ENCODE peak calls at places on chromosomes 13 and 19, in five cellular contexts. T is epithelial cell of esophagus, Y is tibial artery, O is heart right ventricle, U is fibroblast of mammary gland. G is an unnamed sample.

GRCh38 chr19:57314146-57314545 is 6.1 kb upstream of the ZNF543 start:
- DNase-seq in T (no peak), O (no peak), U (no peak), Y (no peak), G (no peak)

GRCh38 chr13:107157272-107157671 is 589.3 kb upstream of the ARGLU1 start:
- DNase-seq in Y (no peak), O (no peak), T (no peak), U (peak; percentile 46), G (no peak)

GRCh38 chr19:18290250-18291018 is 9.0 kb upstream of the JUND start:
- DNase-seq in U (no peak), T (no peak), Y (no peak), O (no peak), G (no peak)

GRCh38 chr19:5290336-5291262 is 50.0 kb downstream of the PTPRS start:
- DNase-seq in Y (no peak), O (no peak), T (no peak), U (no peak), G (no peak)

GRCh38 chr13:94218537-94218936 is 260.9 kb downstream of the DCT start:
- DNase-seq in T (no peak), U (no peak), O (no peak), Y (no peak), G (no peak)

GRCh38 chr13:40340368-40341085 is 325.9 kb downstream of the FOXO1 start:
- DNase-seq in U (no peak), O (no peak), T (peak; percentile 18), Y (no peak), G (no peak)

GRCh38 chr19:492091-492531 is 4.2 kb upstream of the MADCAM1 start:
- DNase-seq in Y (no peak), T (no peak), O (no peak), U (no peak), G (no peak)

GRCh38 chr13:24619302-24619701 is 60.9 kb upstream of the ATP12A start:
- DNase-seq in O (no peak), U (no peak), Y (no peak), T (no peak), G (no peak)

GRCh38 chr13:100550433-100550832 is 38.2 kb downstream of the GGACT start:
- DNase-seq in T (no peak), U (peak; percentile 71), O (no peak), Y (no peak), G (no peak)

GRCh38 chr19:6803036-6803404 is 30.5 kb downstream of the VAV1 start:
- DNase-seq in U (no peak), O (no peak), T (no peak), Y (no peak), G (no peak)

GRCh38 chr13:75771818-75772217 is 135.7 kb downstream of the LMO7 start:
- DNase-seq in Y (no peak), T (peak; percentile 86), U (peak; percentile 85), O (no peak), G (no peak)

GRCh38 chr13:74026753-74027152 is 107.5 kb downstream of the KLF12 start:
- DNase-seq in Y (no peak), O (no peak), U (no peak), T (peak; percentile 56), G (no peak)

GRCh38 chr19:42370068-42370520 is 20.0 kb downstream of the CNFN start:
- DNase-seq in Y (no peak), O (no peak), T (no peak), U (no peak), G (no peak)

GRCh38 chr19:676343-677105 is at the start of gene FSTL3:
- DNase-seq in Y (no peak), T (peak; percentile 32), O (peak; percentile 60), U (no peak), G (no peak)

GRCh38 chr13:80840313-80840976 is 499.5 kb upstream of the SPRY2 start:
- DNase-seq in U (peak; percentile 99), T (peak; percentile 1), O (no peak), Y (peak; percentile 30), G (no peak)

GRCh38 chr13:112510002-112510780 is 77.8 kb downstream of the TUBGCP3 start:
- DNase-seq in U (peak; percentile 70), Y (no peak), T (peak; percentile 68), O (no peak), G (peak; percentile 46)

GRCh38 chr19:9848060-9848459 is 12.9 kb downstream of the PIN1 start:
- DNase-seq in T (no peak), U (no peak), O (no peak), Y (no peak), G (no peak)

GRCh38 chr19:6234527-6234926 is 45.2 kb downstream of the MLLT1 start:
- DNase-seq in T (no peak), Y (no peak), U (no peak), O (no peak), G (no peak)

GRCh38 chr13:21074601-21075302 is 13.4 kb upstream of the LATS2 start:
- DNase-seq in U (peak; percentile 46), O (no peak), Y (no peak), T (no peak), G (no peak)

GRCh38 chr19:35389192-35389861 is 18.5 kb downstream of the GPR42 start:
- DNase-seq in U (no peak), T (peak; percentile 4), Y (no peak), O (no peak), G (no peak)

GRCh38 chr19:46297700-46298476 is 1.0 kb downstream of the HIF3A start:
- DNase-seq in O (peak; percentile 89), Y (peak; percentile 91), T (no peak), U (peak; percentile 54), G (peak; percentile 71)
- TF ChIP-seq CTCF in O (peak; percentile 55), Y (peak; percentile 25), T (no peak), U (no peak), G (no peak)

DNA sequence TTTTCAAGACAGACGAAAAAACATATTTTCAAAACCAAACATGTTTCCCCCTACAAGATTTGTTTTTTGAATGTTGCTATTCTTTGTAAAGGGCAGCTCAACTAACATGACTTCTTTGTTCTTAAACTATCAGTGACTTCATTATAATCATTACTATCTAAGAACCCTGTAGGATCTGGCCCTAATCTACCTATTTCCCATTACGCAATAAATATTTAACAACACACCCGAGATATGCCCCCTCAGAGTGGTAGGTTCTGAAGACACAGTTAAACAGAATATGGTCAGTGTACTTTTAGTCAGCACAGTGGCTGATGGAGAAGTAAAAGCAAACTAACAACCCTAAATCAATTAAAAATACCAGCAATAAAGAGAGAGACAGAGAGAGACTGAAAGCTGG is 186.9 kb downstream of the DIAPH3 start:
- DNase-seq in T (no peak), O (no peak), U (no peak), Y (no peak), G (no peak)
- TF ChIP-seq CTCF in T (no peak), O (no peak), U (no peak), Y (no peak), G (no peak)

DNA sequence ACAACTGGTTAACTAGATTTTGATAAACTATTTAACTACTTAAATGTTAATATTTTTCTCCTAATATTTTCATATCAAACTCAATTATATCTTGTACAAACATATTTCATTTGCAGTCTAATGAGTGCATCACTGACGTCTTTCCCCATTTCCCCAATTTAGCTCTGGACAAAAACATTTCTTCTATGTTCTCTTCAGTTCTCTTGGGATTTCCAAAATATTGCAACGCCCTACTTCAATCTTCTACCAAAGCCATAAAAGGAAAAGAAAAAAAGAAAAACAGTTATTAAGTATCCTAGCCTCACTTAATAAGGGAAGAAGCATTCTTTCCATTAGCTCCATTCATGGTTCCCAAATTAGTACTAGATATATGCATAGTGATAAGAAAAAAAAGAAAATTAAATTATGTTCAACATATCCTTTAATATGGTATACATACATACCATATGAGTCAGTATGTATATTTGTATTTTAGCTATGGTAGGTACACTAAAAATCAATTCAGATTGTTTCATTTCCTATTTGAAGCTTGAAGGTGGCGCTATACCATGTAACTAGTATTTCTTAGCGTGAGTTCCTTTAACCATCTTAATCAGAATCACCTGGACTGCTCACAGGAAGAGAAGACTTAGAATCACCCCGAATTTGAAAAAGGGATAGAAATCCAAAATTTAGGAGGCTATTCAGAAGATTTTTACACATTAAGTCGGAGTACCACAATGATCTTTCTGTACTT is 9.9 kb downstream of the FBXL3 start:
- DNase-seq in U (no peak), T (no peak), Y (no peak), O (no peak), G (no peak)
- TF ChIP-seq CTCF in U (no peak), T (no peak), Y (no peak), O (no peak), G (no peak)

DNA sequence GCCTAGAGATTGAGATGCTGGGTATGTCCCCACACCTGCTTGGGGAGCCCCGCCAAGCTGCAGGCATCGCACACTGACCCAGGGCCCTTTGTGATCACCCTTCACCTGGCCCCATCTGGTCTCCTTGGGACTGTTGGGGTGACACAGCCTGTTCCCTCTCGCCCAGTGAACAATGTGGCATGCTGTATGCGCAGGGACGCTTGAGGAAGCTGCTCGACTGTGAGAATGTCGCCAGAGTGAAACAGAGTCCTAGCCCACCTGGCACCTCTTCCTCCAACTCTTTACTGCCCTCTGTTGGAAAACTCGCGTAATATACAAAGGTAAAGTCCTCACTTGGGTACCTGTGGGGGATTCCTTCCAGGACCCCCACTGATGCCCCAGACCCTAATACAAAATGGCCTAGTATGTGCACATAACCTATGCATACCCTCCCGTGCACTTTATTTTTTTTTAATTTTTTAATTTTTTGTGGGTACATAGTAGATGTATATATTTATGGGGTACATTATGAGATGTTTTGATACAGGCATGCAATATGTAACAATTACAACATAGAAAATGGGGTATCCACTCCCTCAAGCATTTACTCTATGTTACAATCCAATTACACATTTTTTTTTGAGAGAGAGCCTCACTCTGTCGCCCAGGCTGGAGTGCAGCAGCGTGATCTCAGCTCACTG is 9.0 kb downstream of the BLOC1S3 start:
- DNase-seq in T (peak; percentile 35), Y (no peak), O (no peak), U (no peak), G (no peak)
- TF ChIP-seq CTCF in T (peak; percentile 67), Y (no peak), O (peak; percentile 57), U (peak; percentile 50), G (no peak)

GRCh38 chr19:14150041-14150769 is 13.8 kb upstream of the ASF1B start:
- DNase-seq in Y (no peak), T (no peak), U (no peak), O (no peak), G (no peak)
- TF ChIP-seq CTCF in Y (no peak), T (no peak), U (no peak), O (no peak), G (no peak)

GRCh38 chr19:49430172-49430677 is 5.0 kb downstream of the GFY start:
- DNase-seq in O (no peak), U (no peak), Y (no peak), T (no peak), G (no peak)

GRCh38 chr19:49431330-49431749 is 6.2 kb downstream of the GFY start:
- DNase-seq in O (no peak), U (no peak), Y (no peak), T (no peak), G (no peak)

GRCh38 chr19:49432141-49433073 is 7.2 kb downstream of the GFY start:
- DNase-seq in T (peak; percentile 41), O (no peak), Y (no peak), U (no peak), G (no peak)

GRCh38 chr19:49428547-49429451 is 3.6 kb downstream of the GFY start:
- DNase-seq in O (no peak), Y (no peak), T (no peak), U (no peak), G (no peak)

GRCh38 chr19:49430678-49431329 is 5.6 kb downstream of the GFY start:
- DNase-seq in U (no peak), O (no peak), Y (no peak), T (no peak), G (no peak)
- TF ChIP-seq CTCF in U (peak; percentile 16), O (no peak), Y (no peak), T (peak; percentile 24), G (no peak)

G was measured in lung.